ENCODE peak calls at places on chromosomes 1 and 21, in ten cellular contexts. Q, D, A, N, T, K, E, X, L and P are unnamed samples.

GRCh38 chr1:115833806-115834205 is 7.1 kb downstream of the NHLH2 start:
- DNase-seq in Q (no peak), D (no peak), A (no peak), N (no peak), T (no peak), K (no peak), E (no peak), X (no peak), L (no peak), P (no peak)

GRCh38 chr1:184212649-184213314 is 161.3 kb downstream of the TSEN15 start:
- DNase-seq in Q (peak), D (peak), A (no peak), N (no peak), T (peak), K (no peak), E (no peak), X (no peak), L (peak), P (no peak)

GRCh38 chr1:16155537-16156410 is at the start of gene EPHA2:
- DNase-seq in Q (peak), D (peak), A (peak), N (no peak), T (no peak), K (peak), E (peak), X (peak), L (peak), P (peak)

GRCh38 chr21:32770514-32771133 is 931 bp downstream of the PAXBP1 start:
- DNase-seq in Q (no peak), D (peak), A (no peak), N (no peak), T (no peak), K (no peak), E (no peak), X (no peak), L (peak), P (no peak)

GRCh38 chr1:219265026-219265515 is 91.4 kb downstream of the LYPLAL1 start:
- DNase-seq in Q (no peak), D (no peak), A (no peak), N (no peak), T (no peak), K (no peak), E (no peak), X (no peak), L (no peak), P (no peak)

GRCh38 chr1:94621392-94621791 is 79.8 kb upstream of the F3 start:
- DNase-seq in Q (peak), D (peak), A (no peak), N (no peak), T (peak), K (peak), E (peak), X (no peak), L (peak), P (no peak)

GRCh38 chr1:227887697-227888403 is 59.9 kb downstream of the WNT9A start:
- DNase-seq in Q (no peak), D (peak), A (peak), N (no peak), T (no peak), K (peak), E (peak), X (no peak), L (no peak), P (no peak)

GRCh38 chr1:31413405-31414005 is 492 bp downstream of the SERINC2 start:
- DNase-seq in Q (peak), D (peak), A (peak), N (no peak), T (no peak), K (peak), E (peak), X (peak), L (peak), P (no peak)

GRCh38 chr1:35726814-35727433 is 8.2 kb upstream of the C1orf216 start:
- DNase-seq in Q (peak), D (peak), A (peak), N (peak), T (no peak), K (peak), E (peak), X (peak), L (peak), P (peak)

GRCh38 chr1:197392541-197392940 is 124.5 kb downstream of the CRB1 start:
- DNase-seq in Q (no peak), D (no peak), A (no peak), N (no peak), T (no peak), K (no peak), E (no peak), X (no peak), L (no peak), P (no peak)

GRCh38 chr1:90959352-90960206 is 62.3 kb downstream of the ZNF644 start:
- DNase-seq in Q (peak), D (peak), A (no peak), N (no peak), T (no peak), K (no peak), E (no peak), X (no peak), L (no peak), P (no peak)

GRCh38 chr1:4513326-4514114 is 140.9 kb upstream of the AJAP1 start:
- DNase-seq in Q (no peak), D (no peak), A (no peak), N (no peak), T (no peak), K (no peak), E (no peak), X (no peak), L (no peak), P (no peak)

GRCh38 chr1:94734963-94735899 is 84.9 kb upstream of the SLC44A3 start:
- DNase-seq in Q (peak), D (peak), A (no peak), N (no peak), T (no peak), K (peak), E (peak), X (no peak), L (no peak), P (no peak)

GRCh38 chr1:207414606-207415108 is 39.5 kb upstream of the CR2 start:
- DNase-seq in Q (no peak), D (no peak), A (no peak), N (peak), T (no peak), K (no peak), E (no peak), X (no peak), L (no peak), P (peak)

GRCh38 chr1:207884276-207885029 is 26.5 kb downstream of the CD34 start:
- DNase-seq in Q (no peak), D (no peak), A (no peak), N (no peak), T (no peak), K (peak), E (no peak), X (no peak), L (no peak), P (no peak)

GRCh38 chr1:23539698-23540266 is 8.7 kb upstream of the E2F2 start:
- DNase-seq in Q (peak), D (peak), A (peak), N (peak), T (no peak), K (peak), E (peak), X (peak), L (peak), P (peak)

GRCh38 chr1:55741516-55741915 is 526.4 kb upstream of the USP24 start:
- DNase-seq in Q (no peak), D (no peak), A (no peak), N (no peak), T (no peak), K (no peak), E (no peak), X (no peak), L (no peak), P (no peak)

GRCh38 chr1:46804926-46805325 is 6.1 kb downstream of the CYP4B1 start:
- DNase-seq in Q (no peak), D (no peak), A (no peak), N (no peak), T (no peak), K (no peak), E (no peak), X (no peak), L (no peak), P (no peak)

GRCh38 chr1:201633811-201634210 is 94.9 kb downstream of the NAV1 start:
- DNase-seq in Q (no peak), D (no peak), A (no peak), N (no peak), T (no peak), K (no peak), E (no peak), X (no peak), L (no peak), P (no peak)

GRCh38 chr1:90201467-90202358 is 206.8 kb downstream of the ZNF326 start:
- DNase-seq in Q (peak), D (no peak), A (no peak), N (no peak), T (no peak), K (peak), E (no peak), X (no peak), L (peak), P (no peak)

GRCh38 chr1:218686258-218686657 is 341.1 kb downstream of the TGFB2 start:
- DNase-seq in Q (peak), D (no peak), A (no peak), N (no peak), T (no peak), K (no peak), E (no peak), X (no peak), L (no peak), P (no peak)

GRCh38 chr1:54069792-54070548 is 16.6 kb downstream of the TCEANC2 start:
- DNase-seq in Q (peak), D (peak), A (no peak), N (peak), T (no peak), K (no peak), E (no peak), X (no peak), L (peak), P (peak)

GRCh38 chr1:94875794-94876193 is 51.1 kb downstream of the CNN3 start:
- DNase-seq in Q (peak), D (no peak), A (no peak), N (no peak), T (no peak), K (no peak), E (no peak), X (no peak), L (no peak), P (no peak)

GRCh38 chr1:32741417-32742131 is 39.0 kb upstream of the SYNC start:
- DNase-seq in Q (no peak), D (peak), A (peak), N (no peak), T (no peak), K (no peak), E (peak), X (no peak), L (no peak), P (peak)

GRCh38 chr1:65812065-65812464 is 19.4 kb downstream of the PDE4B start:
- DNase-seq in Q (peak), D (no peak), A (no peak), N (peak), T (peak), K (no peak), E (peak), X (no peak), L (no peak), P (peak)

GRCh38 chr1:216221260-216221700 is 202.0 kb downstream of the USH2A start:
- DNase-seq in Q (peak), D (peak), A (peak), N (peak), T (peak), K (peak), E (peak), X (peak), L (peak), P (peak)

GRCh38 chr1:227540170-227541098 is 22.9 kb upstream of the ZNF678 start:
- DNase-seq in Q (no peak), D (no peak), A (no peak), N (no peak), T (no peak), K (no peak), E (no peak), X (no peak), L (no peak), P (no peak)

GRCh38 chr1:219174672-219175564 is 1.2 kb downstream of the LYPLAL1 start:
- DNase-seq in Q (peak), D (peak), A (peak), N (peak), T (peak), K (no peak), E (peak), X (no peak), L (no peak), P (no peak)

GRCh38 chr1:17190526-17190995 is 14.4 kb upstream of the PADI1 start:
- DNase-seq in Q (no peak), D (no peak), A (no peak), N (no peak), T (no peak), K (peak), E (no peak), X (no peak), L (no peak), P (no peak)

GRCh38 chr21:45542667-45543370 is 579 bp upstream of the SLC19A1 start:
- DNase-seq in Q (no peak), D (no peak), A (no peak), N (no peak), T (no peak), K (peak), E (peak), X (no peak), L (no peak), P (no peak)

GRCh38 chr21:42125571-42126544 is 54.7 kb downstream of the UMODL1 start:
- DNase-seq in Q (no peak), D (peak), A (no peak), N (no peak), T (no peak), K (no peak), E (no peak), X (no peak), L (peak), P (no peak)

GRCh38 chr1:173852105-173852504 is 15.7 kb downstream of the GAS5 start:
- DNase-seq in Q (no peak), D (no peak), A (no peak), N (no peak), T (no peak), K (no peak), E (no peak), X (no peak), L (no peak), P (no peak)

GRCh38 chr1:20711285-20712209 is 6.3 kb downstream of the KIF17 start:
- DNase-seq in Q (no peak), D (no peak), A (peak), N (no peak), T (no peak), K (no peak), E (no peak), X (peak), L (no peak), P (no peak)
- TF ChIP-seq CTCF in Q (no peak), D (no peak), A (no peak), N (no peak), T (no peak), K (no peak), E (no peak), X (no peak), L (no peak), P (no peak)

GRCh38 chr1:152392909-152393308 is 21.2 kb downstream of the CRNN start:
- DNase-seq in Q (peak), D (no peak), A (no peak), N (no peak), T (peak), K (no peak), E (no peak), X (no peak), L (no peak), P (no peak)

GRCh38 chr1:152394151-152394550 is 19.9 kb downstream of the CRNN start:
- DNase-seq in Q (no peak), D (no peak), A (no peak), N (no peak), T (no peak), K (no peak), E (no peak), X (no peak), L (no peak), P (no peak)

GRCh38 chr1:152398812-152399698 is 15.0 kb downstream of the CRNN start:
- DNase-seq in Q (peak), D (no peak), A (no peak), N (peak), T (no peak), K (no peak), E (no peak), X (no peak), L (peak), P (no peak)

DNA sequence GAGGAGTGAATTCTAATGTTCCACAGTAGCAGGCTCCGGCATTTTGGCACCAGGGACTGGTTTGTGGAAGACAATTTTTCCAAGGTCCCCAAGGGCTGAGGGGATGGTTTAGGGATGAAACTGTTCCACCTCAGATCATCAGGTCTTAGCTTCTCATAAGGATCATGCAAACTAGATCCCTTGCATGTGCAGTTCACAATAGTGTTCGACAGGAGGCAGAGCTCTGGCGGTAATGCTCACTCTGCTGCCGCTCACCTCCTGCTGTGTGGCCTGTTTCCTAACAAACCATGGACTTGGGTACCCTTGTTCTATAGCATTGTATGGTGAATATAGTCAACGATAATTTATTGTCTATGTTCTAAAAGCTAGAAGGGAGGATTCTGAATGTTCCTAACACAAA is 16.6 kb downstream of the CRNN start:
- DNase-seq in Q (no peak), D (no peak), A (no peak), N (no peak), T (no peak), K (no peak), E (no peak), X (no peak), L (peak), P (no peak)
- TF ChIP-seq CTCF in Q (no peak), D (no peak), A (no peak), N (no peak), T (no peak), K (no peak), E (no peak), X (no peak), L (no peak), P (no peak)

GRCh38 chr21:40512590-40512989 is 334.4 kb downstream of the DSCAM start:
- DNase-seq in Q (no peak), D (no peak), A (peak), N (no peak), T (no peak), K (no peak), E (no peak), X (peak), L (no peak), P (no peak)
- TF ChIP-seq CTCF in Q (peak), D (peak), A (peak), N (peak), T (peak), K (no peak), E (peak), X (peak), L (peak), P (peak)

DNA sequence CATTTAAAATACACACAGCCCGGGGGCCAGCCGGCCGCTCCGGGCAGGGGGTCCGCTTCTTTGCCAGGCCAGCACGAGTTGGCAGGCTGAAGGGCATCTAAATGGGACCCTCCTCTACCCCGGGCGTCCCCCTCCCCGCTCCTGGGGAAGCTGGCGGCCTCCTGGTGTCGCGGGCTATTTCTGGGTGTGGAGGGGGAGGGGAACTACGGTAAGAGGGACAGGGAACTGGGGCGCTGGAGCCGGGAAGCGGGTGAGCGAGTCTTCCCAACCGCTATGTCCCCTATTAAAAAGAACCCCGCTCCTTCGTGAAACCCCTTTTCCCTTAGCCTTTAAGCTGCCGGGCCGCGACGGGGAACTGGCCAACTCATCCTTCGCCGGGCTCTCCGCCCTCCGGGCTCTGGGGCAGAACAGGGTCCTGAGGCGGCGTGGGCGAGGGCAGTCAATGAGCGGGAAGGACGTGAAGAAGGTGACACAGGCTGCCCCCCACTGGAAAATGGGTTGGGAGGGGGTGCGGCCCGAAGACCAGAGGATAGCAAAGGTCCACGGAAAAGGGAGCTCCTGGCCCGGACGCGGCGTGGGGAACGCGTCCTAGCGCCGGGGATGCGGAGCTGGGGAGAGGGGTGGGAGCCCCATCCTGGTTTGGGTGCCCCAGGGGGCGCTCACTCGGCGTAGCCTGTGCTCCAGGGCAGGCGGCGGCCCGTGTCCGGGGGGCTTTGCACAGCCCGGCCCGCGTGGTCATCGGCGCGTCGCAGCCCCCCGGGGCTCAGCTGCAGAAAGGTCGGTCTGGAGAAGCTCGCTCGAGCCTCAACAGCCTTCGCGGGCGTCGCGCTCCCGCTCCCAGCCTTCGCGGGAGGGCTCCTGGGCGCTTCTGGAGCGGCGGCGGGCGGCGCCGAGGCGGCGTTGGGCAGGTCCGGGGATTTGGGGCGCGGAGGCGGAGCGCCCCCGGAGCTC is 544 bp downstream of the PPM1J start:
- DNase-seq in Q (no peak), D (peak), A (peak), N (no peak), T (no peak), K (peak), E (peak), X (no peak), L (no peak), P (no peak)
- TF ChIP-seq CTCF in Q (peak), D (peak), A (no peak), N (no peak), T (no peak), K (no peak), E (no peak), X (no peak), L (no peak), P (no peak)

DNA sequence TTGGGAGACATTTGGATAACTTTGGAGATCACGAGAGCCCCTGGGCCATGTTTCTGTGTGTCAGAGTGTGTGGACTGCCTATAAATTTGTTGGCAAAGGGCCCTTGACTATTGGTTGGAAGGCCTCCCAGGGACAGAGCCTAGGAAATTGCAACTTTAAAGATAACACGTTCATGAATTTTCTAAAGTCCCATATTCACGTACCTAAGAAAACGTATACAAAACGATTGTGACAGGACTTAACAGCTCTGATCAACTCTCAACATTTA is 55.8 kb downstream of the DOP1B start:
- DNase-seq in Q (no peak), D (no peak), A (no peak), N (no peak), T (no peak), K (no peak), E (no peak), X (no peak), L (no peak), P (no peak)
- TF ChIP-seq CTCF in Q (no peak), D (no peak), A (no peak), N (no peak), T (no peak), K (no peak), E (no peak), X (no peak), L (no peak), P (no peak)

DNA sequence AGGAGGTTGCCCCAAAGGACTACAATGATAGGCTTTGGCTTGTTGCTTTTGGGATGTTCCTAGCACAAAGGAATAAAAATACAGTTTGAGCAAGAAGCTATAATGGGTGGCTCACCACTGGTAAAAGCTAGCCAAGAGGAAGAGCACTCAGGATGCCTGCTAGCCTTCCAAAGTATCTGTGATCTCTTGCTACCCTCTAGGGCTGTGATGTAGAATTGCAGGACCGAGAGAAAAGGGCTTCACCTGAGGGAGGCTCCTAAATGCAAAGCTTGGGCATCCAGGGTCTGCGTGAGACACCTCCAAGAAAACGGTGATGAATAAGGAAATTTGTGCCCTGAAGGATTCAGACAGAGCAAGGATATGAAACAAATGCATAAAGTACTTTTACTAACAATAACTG is 17.7 kb downstream of the IVL start:
- DNase-seq in Q (peak), D (no peak), A (no peak), N (peak), T (no peak), K (no peak), E (no peak), X (no peak), L (peak), P (peak)
- TF ChIP-seq CTCF in Q (peak), D (no peak), A (no peak), N (peak), T (peak), K (no peak), E (no peak), X (no peak), L (peak), P (peak)

GRCh38 chr1:104780470-104781078 is 1030.9 kb downstream of the AMY1C start:
- DNase-seq in Q (peak), D (peak), A (peak), N (peak), T (no peak), K (no peak), E (no peak), X (peak), L (peak), P (peak)
- TF ChIP-seq CTCF in Q (peak), D (peak), A (peak), N (peak), T (peak), K (no peak), E (peak), X (peak), L (peak), P (peak)